ENCODE peak calls at places on chromosomes 6 and 20, in four cellular contexts. One of them, this sample, is unnamed.

GRCh38 chr6:140671926-140672325 is 1297.5 kb upstream of the CITED2 start:
- DNase-seq in WTC11: no peak
- DNase-seq in K562: peak
- DNase-seq in GM12878: no peak
- DNase-seq in this sample: no peak

GRCh38 chr6:25942561-25943147 is 12.2 kb upstream of the SLC17A2 start:
- DNase-seq in WTC11: no peak
- DNase-seq in K562: peak
- DNase-seq in GM12878: no peak
- DNase-seq in this sample: peak

GRCh38 chr6:46816626-46817025 is 23.4 kb downstream of the MEP1A start:
- DNase-seq in WTC11: no peak
- DNase-seq in K562: no peak
- DNase-seq in GM12878: no peak
- DNase-seq in this sample: no peak

GRCh38 chr20:23368316-23369110 is 6.5 kb downstream of the GZF1 start:
- DNase-seq in WTC11: no peak
- DNase-seq in K562: no peak
- DNase-seq in GM12878: no peak
- DNase-seq in this sample: no peak

GRCh38 chr20:61524956-61525666 is 273.1 kb downstream of the CDH4 start:
- DNase-seq in WTC11: no peak
- DNase-seq in K562: peak
- DNase-seq in GM12878: no peak
- DNase-seq in this sample: no peak

GRCh38 chr20:63665708-63666107 is 7.6 kb downstream of the RTEL1 start:
- DNase-seq in WTC11: no peak
- DNase-seq in K562: no peak
- DNase-seq in GM12878: no peak
- DNase-seq in this sample: no peak

GRCh38 chr6:139977887-139978332 is 603.5 kb upstream of the CITED2 start:
- DNase-seq in WTC11: no peak
- DNase-seq in K562: no peak
- DNase-seq in GM12878: no peak
- DNase-seq in this sample: peak

GRCh38 chr20:44695295-44696230 is 19.6 kb upstream of the CCN5 start:
- DNase-seq in WTC11: no peak
- DNase-seq in K562: no peak
- DNase-seq in GM12878: no peak
- DNase-seq in this sample: no peak

GRCh38 chr6:12026833-12027232 is 14.7 kb downstream of the HIVEP1 start:
- DNase-seq in WTC11: no peak
- DNase-seq in K562: no peak
- DNase-seq in GM12878: no peak
- DNase-seq in this sample: no peak

GRCh38 chr6:44696099-44696498 is 308.6 kb downstream of the CDC5L start:
- DNase-seq in WTC11: no peak
- DNase-seq in K562: no peak
- DNase-seq in GM12878: no peak
- DNase-seq in this sample: no peak

GRCh38 chr20:49225896-49226295 is 6.7 kb downstream of the DDX27 start:
- DNase-seq in WTC11: no peak
- DNase-seq in K562: no peak
- DNase-seq in GM12878: no peak
- DNase-seq in this sample: no peak

GRCh38 chr6:44176130-44176934 is 17.7 kb downstream of the CAPN11 start:
- DNase-seq in WTC11: no peak
- DNase-seq in K562: no peak
- DNase-seq in GM12878: no peak
- DNase-seq in this sample: no peak

GRCh38 chr20:37941332-37941731 is 38.4 kb downstream of the VSTM2L start:
- DNase-seq in WTC11: peak
- DNase-seq in K562: peak
- DNase-seq in GM12878: no peak
- DNase-seq in this sample: peak

GRCh38 chr6:140567469-140567868 is 1193.0 kb upstream of the CITED2 start:
- DNase-seq in WTC11: no peak
- DNase-seq in K562: no peak
- DNase-seq in GM12878: no peak
- DNase-seq in this sample: no peak

GRCh38 chr20:60680554-60680953 is 571.5 kb upstream of the CDH4 start:
- DNase-seq in WTC11: no peak
- DNase-seq in K562: no peak
- DNase-seq in GM12878: no peak
- DNase-seq in this sample: no peak

GRCh38 chr20:45487231-45487635 is 17.7 kb downstream of the WFDC2 start:
- DNase-seq in WTC11: peak
- DNase-seq in K562: peak
- DNase-seq in GM12878: no peak
- DNase-seq in this sample: no peak

GRCh38 chr20:9454781-9455180 is 59.6 kb upstream of the LAMP5 start:
- DNase-seq in WTC11: no peak
- DNase-seq in K562: no peak
- DNase-seq in GM12878: no peak
- DNase-seq in this sample: no peak

GRCh38 chr6:21593927-21594421 is 423 bp downstream of the SOX4 start:
- DNase-seq in WTC11: peak
- DNase-seq in K562: no peak
- DNase-seq in GM12878: no peak
- DNase-seq in this sample: peak

GRCh38 chr20:48238781-48239180 is 453.5 kb upstream of the SULF2 start:
- DNase-seq in WTC11: no peak
- DNase-seq in K562: no peak
- DNase-seq in GM12878: no peak
- DNase-seq in this sample: no peak

GRCh38 chr6:35499372-35499771 is 2.5 kb upstream of the TEAD3 start:
- DNase-seq in WTC11: no peak
- DNase-seq in K562: no peak
- DNase-seq in GM12878: no peak
- DNase-seq in this sample: no peak

GRCh38 chr20:31663838-31664695 is 26.4 kb downstream of the COX4I2 start:
- DNase-seq in WTC11: no peak
- DNase-seq in K562: peak
- DNase-seq in GM12878: no peak
- DNase-seq in this sample: peak

GRCh38 chr6:4805553-4806307 is 29.5 kb downstream of the CDYL start:
- DNase-seq in WTC11: peak
- DNase-seq in K562: no peak
- DNase-seq in GM12878: no peak
- DNase-seq in this sample: peak

GRCh38 chr6:20102674-20103073 is 109.6 kb downstream of the MBOAT1 start:
- DNase-seq in WTC11: no peak
- DNase-seq in K562: no peak
- DNase-seq in GM12878: no peak
- DNase-seq in this sample: no peak

GRCh38 chr6:26309731-26310142 is 55.3 kb upstream of the BTN3A2 start:
- DNase-seq in WTC11: no peak
- DNase-seq in K562: peak
- DNase-seq in GM12878: no peak
- DNase-seq in this sample: peak

GRCh38 chr20:33554914-33555420 is 65.1 kb downstream of the CBFA2T2 start:
- DNase-seq in WTC11: no peak
- DNase-seq in K562: peak
- DNase-seq in GM12878: peak
- DNase-seq in this sample: peak
- TF ChIP-seq ETV6 in WTC11: no peak
- TF ChIP-seq ETV6 in K562: no peak
- TF ChIP-seq ETV6 in GM12878: no peak
- TF ChIP-seq ETV6 in this sample: no peak

GRCh38 chr6:55276745-55277627 is 50.3 kb upstream of the GFRAL start:
- DNase-seq in WTC11: peak
- DNase-seq in K562: peak
- DNase-seq in GM12878: no peak
- DNase-seq in this sample: peak
- TF ChIP-seq ETV6 in WTC11: no peak
- TF ChIP-seq ETV6 in K562: no peak
- TF ChIP-seq ETV6 in GM12878: no peak
- TF ChIP-seq ETV6 in this sample: no peak

DNA sequence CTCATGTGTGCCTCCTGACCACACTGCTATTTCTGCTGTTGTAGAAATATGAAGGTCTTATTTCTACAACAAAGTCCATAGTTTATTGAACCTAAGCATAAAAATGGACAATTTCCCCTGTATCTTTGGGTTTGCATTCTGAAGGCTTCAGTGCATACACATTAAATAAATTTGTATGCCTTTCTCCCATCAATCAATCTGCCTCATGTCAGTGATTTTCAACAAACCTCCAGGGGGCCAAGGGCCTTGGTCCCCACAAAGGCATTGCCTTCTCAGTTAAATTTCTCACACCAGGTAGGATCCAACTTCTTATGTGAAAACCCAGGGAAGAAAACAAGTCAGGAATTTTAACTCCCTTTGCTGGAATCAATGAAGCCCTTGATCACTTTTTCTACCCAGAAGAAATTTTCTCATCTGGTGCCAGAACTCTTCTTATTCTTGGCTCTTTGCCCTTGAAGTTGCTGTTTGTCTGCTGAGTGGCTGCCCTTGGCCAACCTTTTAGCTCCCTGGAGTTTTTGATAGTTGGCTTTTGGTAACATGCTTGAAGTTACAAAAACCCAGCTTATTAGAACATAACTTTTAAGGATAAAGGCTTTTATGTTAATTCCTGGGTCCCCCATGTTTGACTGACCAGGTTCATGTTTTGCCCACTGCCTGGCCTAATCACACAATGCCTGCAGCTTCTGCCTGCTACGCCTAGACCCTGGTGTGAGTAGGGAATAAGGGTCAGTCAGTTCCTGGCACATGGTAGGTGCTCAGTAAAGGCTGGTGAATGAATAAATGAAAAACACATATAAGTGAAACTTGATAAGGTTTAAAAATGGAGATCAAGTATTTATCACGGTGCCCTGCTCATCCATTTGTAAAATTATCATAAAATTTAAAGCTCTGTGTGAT is 37.0 kb downstream of the SHLD1 start:
- DNase-seq in WTC11: no peak
- DNase-seq in K562: no peak
- DNase-seq in GM12878: no peak
- DNase-seq in this sample: no peak
- TF ChIP-seq ETV6 in WTC11: no peak
- TF ChIP-seq ETV6 in K562: no peak
- TF ChIP-seq ETV6 in GM12878: no peak
- TF ChIP-seq ETV6 in this sample: no peak

DNA sequence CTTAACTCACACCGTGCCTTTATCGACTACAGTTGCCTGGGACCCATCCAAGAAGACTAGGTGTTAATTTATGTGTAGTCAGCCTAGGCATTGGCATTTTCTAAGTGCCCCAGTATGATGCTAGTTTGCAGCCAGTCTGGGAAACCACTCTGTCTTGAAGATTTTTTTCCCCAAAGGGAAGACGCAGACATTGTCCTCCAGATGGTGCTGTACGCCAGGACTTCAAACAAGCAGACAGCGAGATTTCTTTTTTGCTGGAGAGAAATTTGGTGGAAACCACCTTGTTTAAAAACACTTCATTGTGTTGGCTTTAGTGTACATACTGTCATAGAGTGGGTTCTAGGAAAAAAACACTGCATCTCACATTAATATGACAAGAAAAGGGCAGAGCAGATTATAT is 30.0 kb downstream of the ALDH5A1 start:
- DNase-seq in WTC11: peak
- DNase-seq in K562: peak
- DNase-seq in GM12878: no peak
- DNase-seq in this sample: peak
- TF ChIP-seq ETV6 in WTC11: no peak
- TF ChIP-seq ETV6 in K562: no peak
- TF ChIP-seq ETV6 in GM12878: no peak
- TF ChIP-seq ETV6 in this sample: no peak

DNA sequence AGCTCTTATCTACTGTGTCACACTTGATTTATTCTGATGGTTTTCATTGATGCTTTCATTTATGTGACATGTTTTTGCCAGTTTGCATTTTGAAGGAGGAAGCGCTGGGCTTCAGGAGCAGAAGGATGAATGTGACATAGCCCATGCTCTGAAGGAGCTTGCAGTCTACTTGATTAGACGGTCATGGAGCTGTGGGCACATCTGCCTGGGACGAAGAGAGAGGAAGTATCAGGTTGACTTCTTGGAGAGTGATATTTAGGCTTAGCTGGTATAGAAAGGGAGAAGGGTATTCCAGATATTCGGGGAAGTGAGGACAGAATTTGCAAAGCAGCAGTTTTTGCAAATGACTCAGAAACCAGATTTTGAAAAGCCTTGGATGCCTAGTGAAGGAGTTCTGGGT is 60.6 kb downstream of the EYA4 start:
- DNase-seq in WTC11: no peak
- DNase-seq in K562: no peak
- DNase-seq in GM12878: no peak
- DNase-seq in this sample: no peak
- TF ChIP-seq ETV6 in WTC11: no peak
- TF ChIP-seq ETV6 in K562: no peak
- TF ChIP-seq ETV6 in GM12878: no peak
- TF ChIP-seq ETV6 in this sample: no peak

GRCh38 chr6:84379142-84379541 is 151.7 kb upstream of the CEP162 start:
- DNase-seq in WTC11: no peak
- DNase-seq in K562: no peak
- DNase-seq in GM12878: no peak
- DNase-seq in this sample: no peak
- TF ChIP-seq ETV6 in WTC11: no peak
- TF ChIP-seq ETV6 in K562: no peak
- TF ChIP-seq ETV6 in GM12878: no peak
- TF ChIP-seq ETV6 in this sample: no peak

This sample was measured in HepG2.